ENCODE peak calls at places on chromosomes 5 and 9, in ten cellular contexts. E is uterus, S is GM23338, K is IMR-90, L is fibroblast of lung, N is lower lobe of right lung, V is kidney, R is endodermal cell, A is A549, H is heart right ventricle. Q is an unnamed sample. For H3K4me1, the result is how much of the 10 kb centered on the place peaks cover.

GRCh38 chr9:37951671-37952579 is 48.0 kb upstream of the SLC25A51 start:
- DNase-seq in E (no peak), S (no peak), K (no peak), L (no peak), N (peak), V (no peak), R (no peak), A (peak), H (no peak), Q (no peak)

GRCh38 chr9:101458955-101459631 is 23.5 kb upstream of the ALDOB start:
- DNase-seq in E (no peak), S (peak), K (peak), L (peak), N (no peak), V (no peak), R (peak), A (peak), H (peak), Q (peak)

GRCh38 chr9:9499546-9499945 is 1113.3 kb downstream of the PTPRD start:
- DNase-seq in E (no peak), S (no peak), K (no peak), L (no peak), N (no peak), V (no peak), R (no peak), A (no peak), H (no peak), Q (no peak)

GRCh38 chr9:93591706-93592388 is 15.5 kb downstream of the PHF2 start:
- DNase-seq in E (no peak), S (no peak), K (no peak), L (no peak), N (no peak), V (peak), R (peak), A (no peak), H (no peak), Q (no peak)

GRCh38 chr9:97773091-97773490 is 76.0 kb upstream of the XPA start:
- DNase-seq in E (no peak), S (no peak), K (no peak), L (no peak), N (no peak), V (no peak), R (no peak), A (no peak), H (no peak), Q (no peak)

GRCh38 chr9:4508246-4508906 is 18.1 kb downstream of the SLC1A1 start:
- DNase-seq in E (no peak), S (no peak), K (peak), L (no peak), N (no peak), V (no peak), R (peak), A (no peak), H (no peak), Q (no peak)

GRCh38 chr5:38413696-38414095 is 142.8 kb downstream of the LIFR start:
- DNase-seq in E (no peak), S (no peak), K (no peak), L (no peak), N (no peak), V (no peak), R (no peak), A (no peak), H (no peak), Q (no peak)

GRCh38 chr9:102225806-102226441 is 487.5 kb upstream of the GRIN3A start:
- DNase-seq in E (no peak), S (no peak), K (no peak), L (no peak), N (no peak), V (no peak), R (no peak), A (no peak), H (no peak), Q (no peak)

GRCh38 chr9:119368681-119369581 is at the start of gene BRINP1:
- DNase-seq in E (no peak), S (peak), K (no peak), L (no peak), N (no peak), V (peak), R (peak), A (peak), H (no peak), Q (no peak)

GRCh38 chr5:178564842-178565550 is 25.2 kb downstream of the COL23A1 start:
- DNase-seq in E (no peak), S (no peak), K (no peak), L (no peak), N (no peak), V (no peak), R (peak), A (no peak), H (no peak), Q (no peak)

GRCh38 chr9:130912932-130913598 is 16.5 kb upstream of the QRFP start:
- DNase-seq in E (no peak), S (no peak), K (peak), L (peak), N (no peak), V (peak), R (no peak), A (no peak), H (no peak), Q (no peak)

GRCh38 chr9:120937127-120937526 is 10.5 kb upstream of the TRAF1 start:
- DNase-seq in E (no peak), S (no peak), K (no peak), L (no peak), N (no peak), V (no peak), R (peak), A (no peak), H (no peak), Q (no peak)

GRCh38 chr9:36137392-36138004 is 965 bp downstream of the GLIPR2 start:
- DNase-seq in E (no peak), S (no peak), K (peak), L (peak), N (no peak), V (no peak), R (peak), A (no peak), H (no peak), Q (no peak)

GRCh38 chr5:68177676-68178075 is 37.9 kb upstream of the PIK3R1 start:
- DNase-seq in E (no peak), S (no peak), K (no peak), L (no peak), N (no peak), V (no peak), R (no peak), A (no peak), H (no peak), Q (no peak)

GRCh38 chr9:20508242-20508641 is 114.1 kb downstream of the MLLT3 start:
- DNase-seq in E (no peak), S (no peak), K (no peak), L (no peak), N (no peak), V (no peak), R (no peak), A (peak), H (no peak), Q (no peak)

GRCh38 chr9:18896531-18897179 is 136.4 kb downstream of the SAXO1 start:
- DNase-seq in E (no peak), S (no peak), K (no peak), L (no peak), N (no peak), V (no peak), R (peak), A (no peak), H (no peak), Q (no peak)

GRCh38 chr9:108150736-108151135 is 661.2 kb upstream of the KLF4 start:
- DNase-seq in E (peak), S (no peak), K (peak), L (peak), N (no peak), V (no peak), R (no peak), A (no peak), H (peak), Q (no peak)

GRCh38 chr5:74257645-74258328 is 382.7 kb downstream of the ENC1 start:
- DNase-seq in E (peak), S (peak), K (peak), L (peak), N (peak), V (peak), R (peak), A (no peak), H (peak), Q (peak)

GRCh38 chr5:103035701-103036100 is 84.2 kb downstream of the GIN1 start:
- DNase-seq in E (no peak), S (no peak), K (no peak), L (no peak), N (no peak), V (no peak), R (no peak), A (no peak), H (no peak), Q (no peak)

GRCh38 chr9:33797837-33798236 is 2.5 kb downstream of the PRSS3 start:
- DNase-seq in E (no peak), S (no peak), K (no peak), L (no peak), N (no peak), V (no peak), R (no peak), A (no peak), H (no peak), Q (no peak)

GRCh38 chr5:3181641-3182040 is 414.0 kb upstream of the IRX1 start:
- DNase-seq in E (no peak), S (peak), K (no peak), L (no peak), N (no peak), V (no peak), R (no peak), A (no peak), H (no peak), Q (no peak)

GRCh38 chr5:96590796-96591195 is 71.4 kb upstream of the CAST start:
- DNase-seq in E (no peak), S (no peak), K (no peak), L (peak), N (no peak), V (no peak), R (no peak), A (no peak), H (no peak), Q (no peak)

GRCh38 chr5:31559942-31560341 is 27.8 kb downstream of the C5orf22 start:
- DNase-seq in E (no peak), S (no peak), K (no peak), L (no peak), N (no peak), V (no peak), R (no peak), A (no peak), H (no peak), Q (no peak)
- H3K4me1 ChIP-seq in E (under half), S (under half), K (under half), L (under half), N (under half), V (under half), R (under half), A (under half), H (under half), Q (under half)

GRCh38 chr9:100019541-100019940 is 79.3 kb downstream of the ERP44 start:
- DNase-seq in E (no peak), S (no peak), K (no peak), L (no peak), N (no peak), V (no peak), R (no peak), A (no peak), H (no peak), Q (no peak)

GRCh38 chr9:100011062-100011681 is 87.6 kb downstream of the ERP44 start:
- DNase-seq in E (no peak), S (peak), K (peak), L (peak), N (no peak), V (no peak), R (peak), A (peak), H (no peak), Q (peak)

GRCh38 chr9:100014846-100015245 is 84.0 kb downstream of the ERP44 start:
- DNase-seq in E (no peak), S (no peak), K (no peak), L (no peak), N (no peak), V (no peak), R (no peak), A (no peak), H (no peak), Q (no peak)

DNA sequence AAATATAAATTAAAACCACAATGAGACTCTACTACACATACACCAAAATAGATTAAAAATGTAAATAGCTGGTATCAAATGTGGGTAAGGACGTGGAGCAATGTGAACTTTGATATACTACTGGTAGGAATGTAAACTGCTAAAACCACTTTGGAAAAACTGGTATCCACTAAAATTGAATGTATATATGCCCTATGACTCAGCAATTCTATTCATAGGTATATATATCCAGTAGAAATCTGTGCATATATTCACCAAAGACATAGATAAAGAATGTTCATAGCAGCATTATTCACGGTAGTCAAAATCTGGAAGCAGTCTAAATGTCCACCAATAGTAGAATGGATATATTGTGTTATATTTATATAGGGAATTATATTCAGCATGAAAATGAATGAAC is 85.2 kb downstream of the ERP44 start:
- DNase-seq in E (no peak), S (no peak), K (peak), L (no peak), N (no peak), V (no peak), R (no peak), A (no peak), H (no peak), Q (no peak)
- TF ChIP-seq CTCF in E (no peak), S (no peak), K (peak), L (peak), N (no peak), V (no peak), R (peak), A (no peak), H (no peak), Q (no peak)

DNA sequence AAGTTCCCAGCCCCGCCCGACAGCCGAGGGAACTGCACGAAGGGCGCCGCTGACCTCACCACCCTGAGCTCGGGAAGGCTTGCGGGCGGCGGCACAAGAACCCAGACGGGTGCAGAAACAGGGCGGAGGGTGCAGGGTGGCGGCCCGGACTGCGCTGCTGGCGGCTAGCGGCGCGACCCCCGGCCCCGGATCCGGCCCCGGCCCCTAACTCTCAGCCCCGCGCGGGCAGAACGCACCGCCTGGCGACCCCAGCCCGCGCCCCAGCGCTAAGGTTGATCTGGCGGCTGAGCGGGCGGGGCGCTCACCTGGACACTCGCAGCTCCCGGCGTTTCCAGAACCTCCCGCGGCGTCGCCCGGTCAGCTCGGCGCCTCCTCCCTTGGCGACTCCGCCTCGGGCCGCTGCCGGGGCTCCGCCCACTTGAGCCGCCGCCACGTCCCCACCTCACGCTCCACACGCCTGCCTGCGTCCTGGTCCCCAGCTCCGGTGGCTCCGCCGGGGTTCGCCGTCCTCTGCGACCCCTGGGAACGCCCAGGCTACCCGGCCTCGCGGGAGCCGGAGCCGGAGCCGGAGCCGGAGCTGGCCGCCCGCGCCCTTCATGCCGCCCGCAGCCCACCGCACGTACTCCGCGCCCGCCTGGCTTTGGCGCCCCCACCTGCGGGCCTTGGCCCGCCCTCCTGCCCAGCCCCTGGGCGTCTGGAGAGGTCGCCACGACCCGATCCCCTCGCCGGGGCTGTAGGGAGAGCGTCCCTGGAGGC is at the start of gene P4HA2:
- DNase-seq in E (peak), S (peak), K (peak), L (peak), N (peak), V (peak), R (peak), A (peak), H (peak), Q (no peak)
- H3K4me3 ChIP-seq in E (peak), S (peak), K (peak), L (peak), N (peak), V (peak), R (peak), A (peak), H (peak), Q (peak)

GRCh38 chr9:77097335-77097734 is 77.9 kb downstream of the FOXB2 start:
- DNase-seq in E (no peak), S (no peak), K (no peak), L (no peak), N (no peak), V (no peak), R (no peak), A (no peak), H (no peak), Q (no peak)
- H3K4me1 ChIP-seq in E (under half), S (under half), K (under half), L (under half), N (under half), V (under half), R (under half), A (under half), H (under half), Q (under half)

GRCh38 chr9:114914139-114914538 is 16.3 kb downstream of the TNFSF8 start:
- DNase-seq in E (no peak), S (peak), K (peak), L (no peak), N (no peak), V (no peak), R (no peak), A (no peak), H (no peak), Q (no peak)
- TF ChIP-seq CTCF in E (no peak), S (peak), K (peak), L (peak), N (no peak), V (no peak), R (peak), A (no peak), H (no peak), Q (peak)